ENCODE peak calls at places on chromosome 7, in seven cellular contexts. H is choroid plexus epithelial cell; G is HT-29; R is breast epithelium; L is amygdala; X is kidney tubule cell; T is stimulated activated CD4-positive, alpha-beta T cell treated with anti-CD3 and anti-CD28 coated beads, Interleukin-2, amount 100 ng/mL, for 48 hours. A is an unnamed sample.

GRCh38 chr7:114819629-114820362 is 102.1 kb upstream of the MDFIC start:
- DNase-seq in H (peak; percentile 98), G (peak; percentile 96), R (peak; percentile 36), L (no peak), X (peak; percentile 98), T (no peak), A (no peak)

GRCh38 chr7:132783824-132784223 is 207.6 kb upstream of the PLXNA4 start:
- DNase-seq in H (peak; percentile 78), G (no peak), R (no peak), L (no peak), X (peak; percentile 77), T (no peak), A (peak; percentile 23)

GRCh38 chr7:44279286-44279685 is 46.1 kb downstream of the CAMK2B start:
- DNase-seq in H (no peak), G (no peak), R (no peak), L (no peak), X (no peak), T (no peak), A (no peak)

GRCh38 chr7:45107356-45107755 is 4.1 kb downstream of the TBRG4 start:
- DNase-seq in H (no peak), G (no peak), R (no peak), L (no peak), X (no peak), T (no peak), A (no peak)

GRCh38 chr7:107505997-107506682 is 36.3 kb downstream of the GPR22 start:
- DNase-seq in H (peak; percentile 41), G (peak; percentile 99), R (no peak), L (no peak), X (peak; percentile 87), T (no peak), A (no peak)

GRCh38 chr7:81662531-81662930 is 107.3 kb downstream of the HGF start:
- DNase-seq in H (peak; percentile 50), G (no peak), R (no peak), L (no peak), X (no peak), T (no peak), A (no peak)

GRCh38 chr7:100942038-100942774 is 7.1 kb upstream of the MUC3A start:
- DNase-seq in H (no peak), G (peak; percentile 91), R (no peak), L (no peak), X (no peak), T (no peak), A (no peak)

GRCh38 chr7:101912711-101913110 is 95.3 kb downstream of the CUX1 start:
- DNase-seq in H (no peak), G (no peak), R (no peak), L (no peak), X (peak; percentile 79), T (no peak), A (no peak)